ENCODE peak calls at places on chromosomes 1 and 21, in six cellular contexts. M is heart left ventricle, N is HCT116, E is fibroblast of pulmonary artery, P is uterus, H is kidney. Z is an unnamed sample.

GRCh38 chr1:53121319-53122172 is 20.9 kb downstream of the SLC1A7 start:
- DNase-seq in M (peak), N (no peak), E (peak), P (peak), H (no peak), Z (no peak)

GRCh38 chr1:87678221-87678715 is 349.6 kb downstream of the LMO4 start:
- DNase-seq in M (no peak), N (no peak), E (no peak), P (no peak), H (no peak), Z (no peak)

GRCh38 chr21:9753943-9754342 is 767.4 kb upstream of the TPTE start:
- DNase-seq in M (no peak), N (no peak), E (no peak), P (no peak), H (no peak), Z (no peak)

GRCh38 chr21:31874817-31875216 is 2.0 kb downstream of the HUNK start:
- DNase-seq in M (no peak), N (no peak), E (no peak), P (peak), H (peak), Z (no peak)

GRCh38 chr1:111441573-111442192 is 7.4 kb downstream of the WDR77 start:
- DNase-seq in M (peak), N (no peak), E (peak), P (no peak), H (no peak), Z (peak)

GRCh38 chr1:164683235-164683634 is 124.3 kb downstream of the PBX1 start:
- DNase-seq in M (no peak), N (peak), E (no peak), P (no peak), H (no peak), Z (no peak)

GRCh38 chr1:101898137-101898536 is 98.6 kb downstream of the OLFM3 start:
- DNase-seq in M (no peak), N (no peak), E (no peak), P (no peak), H (no peak), Z (no peak)

GRCh38 chr1:66403031-66403731 is 130.8 kb upstream of the SGIP1 start:
- DNase-seq in M (peak), N (no peak), E (no peak), P (no peak), H (no peak), Z (peak)

GRCh38 chr1:208081972-208082371 is 162.2 kb downstream of the PLXNA2 start:
- DNase-seq in M (no peak), N (no peak), E (no peak), P (no peak), H (no peak), Z (peak)

GRCh38 chr1:44547837-44548236 is 126.4 kb downstream of the TMEM53 start:
- DNase-seq in M (no peak), N (no peak), E (no peak), P (no peak), H (no peak), Z (no peak)

GRCh38 chr1:44545961-44546360 is 128.3 kb downstream of the TMEM53 start:
- DNase-seq in M (no peak), N (peak), E (no peak), P (no peak), H (no peak), Z (no peak)

GRCh38 chr1:44547361-44547760 is 126.9 kb downstream of the TMEM53 start:
- DNase-seq in M (no peak), N (no peak), E (no peak), P (no peak), H (no peak), Z (no peak)

GRCh38 chr1:44544960-44545359 is 129.3 kb downstream of the TMEM53 start:
- DNase-seq in M (no peak), N (no peak), E (no peak), P (no peak), H (no peak), Z (no peak)

DNA sequence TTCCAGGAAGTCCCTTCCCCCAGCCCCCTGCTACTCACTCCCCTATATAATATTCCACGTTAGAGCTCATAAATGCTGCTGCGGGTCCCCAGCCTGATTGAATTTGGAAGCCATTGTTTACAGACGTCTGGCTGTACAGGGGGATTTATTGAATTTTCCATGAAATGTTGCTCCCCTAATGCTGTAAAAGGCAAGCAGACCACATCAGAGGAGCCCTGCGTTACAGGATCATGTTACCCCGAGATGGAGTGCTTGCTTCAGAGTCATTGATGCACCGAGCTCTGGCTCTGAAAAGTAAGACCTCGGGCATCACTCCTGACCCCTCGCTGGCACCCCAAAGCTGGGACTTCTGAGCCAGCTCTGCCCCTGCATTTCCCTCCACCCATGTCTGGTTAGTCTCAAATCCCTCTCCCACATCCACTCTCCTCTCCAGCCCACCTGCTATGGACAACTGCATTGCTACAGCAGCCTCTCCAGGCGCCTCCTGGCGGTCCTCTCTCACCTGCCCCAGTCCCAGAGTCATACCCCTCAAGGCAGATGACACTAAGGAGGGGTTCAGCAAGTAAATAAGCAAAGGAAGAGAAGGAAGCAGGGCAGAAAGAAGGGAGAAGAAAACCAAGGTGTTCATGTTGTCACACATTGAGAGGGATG is 127.8 kb downstream of the TMEM53 start:
- DNase-seq in M (no peak), N (no peak), E (no peak), P (no peak), H (no peak), Z (no peak)
- TF ChIP-seq CTCF in M (no peak), N (no peak), E (no peak), P (no peak), H (no peak), Z (peak)

GRCh38 chr1:966135-966602 is at the start of gene PLEKHN1:
- DNase-seq in M (no peak), N (no peak), E (no peak), P (no peak), H (no peak), Z (peak)

GRCh38 chr1:969260-969855 is 3.1 kb downstream of the PLEKHN1 start:
- DNase-seq in M (no peak), N (no peak), E (no peak), P (no peak), H (no peak), Z (no peak)

GRCh38 chr1:965526-966134 is 652 bp upstream of the PLEKHN1 start:
- DNase-seq in M (no peak), N (no peak), E (no peak), P (no peak), H (no peak), Z (no peak)

GRCh38 chr1:966603-967295 is 467 bp downstream of the PLEKHN1 start:
- DNase-seq in M (peak), N (no peak), E (peak), P (peak), H (peak), Z (peak)

GRCh38 chr1:967466-968343 is 1.4 kb downstream of the PLEKHN1 start:
- DNase-seq in M (peak), N (no peak), E (no peak), P (no peak), H (no peak), Z (no peak)
- H3K4me3 ChIP-seq in M (no peak), N (peak), E (no peak), P (no peak), H (no peak), Z (no peak)

DNA sequence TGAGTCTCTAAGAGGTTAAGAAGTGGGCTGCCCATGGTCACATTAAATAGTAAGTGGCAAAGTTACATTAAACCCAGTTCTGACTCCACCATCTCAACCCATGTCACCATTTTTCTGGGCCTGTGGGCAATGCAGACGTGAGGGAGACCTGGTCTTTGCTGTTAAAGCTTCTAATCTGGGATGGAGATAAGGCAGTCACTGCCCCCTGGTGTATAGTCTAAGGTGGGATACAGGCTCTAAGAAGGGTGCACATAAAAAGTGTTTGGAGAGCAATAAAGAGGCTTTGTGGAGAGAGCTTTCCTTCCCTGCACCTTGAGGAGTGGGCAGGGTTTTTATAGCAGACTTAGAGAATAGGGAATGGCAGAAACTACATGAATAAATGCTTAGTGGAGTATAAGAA is 141.3 kb downstream of the ROR1 start:
- DNase-seq in M (no peak), N (no peak), E (peak), P (no peak), H (no peak), Z (no peak)
- TF ChIP-seq CTCF in M (no peak), N (peak), E (peak), P (peak), H (no peak), Z (peak)

DNA sequence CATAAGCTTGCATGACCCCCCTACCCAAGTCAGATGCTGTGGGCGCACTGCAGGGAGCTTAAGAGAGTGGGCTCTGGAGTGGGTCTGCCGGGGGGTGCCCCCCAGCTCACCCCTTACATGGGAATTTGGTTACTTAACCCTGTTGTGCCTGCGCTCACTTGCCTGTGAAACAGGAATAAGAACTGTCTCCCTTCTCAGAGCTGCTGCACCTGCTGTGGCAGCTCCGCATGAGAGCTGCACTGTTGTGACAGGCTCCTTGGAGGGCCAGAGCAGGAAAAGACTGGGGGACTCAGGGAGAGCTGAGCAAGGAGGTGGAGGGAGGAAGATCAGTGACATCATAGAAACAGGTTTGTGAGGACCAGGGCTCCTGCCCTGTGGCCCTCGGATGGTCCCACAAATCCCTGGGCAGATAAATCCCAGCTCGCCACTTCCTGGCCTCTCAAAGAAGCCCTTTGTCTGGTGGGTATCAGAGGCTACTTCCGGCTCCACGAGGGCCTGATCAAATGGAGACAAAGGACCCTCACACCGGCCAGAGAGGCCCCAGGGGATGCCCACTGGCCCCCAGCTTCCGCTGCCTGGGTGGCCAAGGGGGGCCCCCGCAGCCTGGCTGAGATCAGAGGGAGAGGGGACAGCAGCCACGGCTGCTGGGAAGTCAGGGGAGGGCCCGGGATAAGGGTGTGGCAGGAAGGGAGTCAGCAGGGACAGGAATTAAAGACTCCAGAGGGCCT is 28.9 kb upstream of the LAPTM5 start:
- DNase-seq in M (no peak), N (no peak), E (no peak), P (no peak), H (peak), Z (no peak)
- H3K4me3 ChIP-seq in M (no peak), N (no peak), E (no peak), P (no peak), H (no peak), Z (no peak)

GRCh38 chr1:161159087-161159914 is at the start of gene USP21:
- DNase-seq in M (peak), N (peak), E (peak), P (peak), H (peak), Z (peak)

GRCh38 chr1:161160763-161161162 is 1.5 kb downstream of the USP21 start:
- DNase-seq in M (no peak), N (no peak), E (no peak), P (no peak), H (peak), Z (no peak)

GRCh38 chr1:161158316-161159016 is 834 bp upstream of the USP21 start:
- DNase-seq in M (no peak), N (no peak), E (no peak), P (no peak), H (no peak), Z (no peak)

GRCh38 chr1:161159915-161160248 is 582 bp downstream of the USP21 start:
- DNase-seq in M (no peak), N (no peak), E (no peak), P (no peak), H (no peak), Z (no peak)

GRCh38 chr1:161157867-161158266 is 1.4 kb upstream of the USP21 start:
- DNase-seq in M (no peak), N (no peak), E (no peak), P (no peak), H (no peak), Z (no peak)
- TF ChIP-seq CTCF in M (no peak), N (no peak), E (no peak), P (no peak), H (no peak), Z (no peak)

GRCh38 chr1:99265124-99265523 is 832 bp downstream of the PLPPR4 start:
- DNase-seq in M (no peak), N (no peak), E (no peak), P (no peak), H (no peak), Z (no peak)
- H3K4me3 ChIP-seq in M (no peak), N (no peak), E (no peak), P (no peak), H (peak), Z (peak)

GRCh38 chr21:45542242-45542666 is at the start of gene SLC19A1:
- DNase-seq in M (peak), N (no peak), E (peak), P (peak), H (peak), Z (peak)
- TF ChIP-seq CTCF in M (peak), N (no peak), E (no peak), P (peak), H (peak), Z (no peak)

DNA sequence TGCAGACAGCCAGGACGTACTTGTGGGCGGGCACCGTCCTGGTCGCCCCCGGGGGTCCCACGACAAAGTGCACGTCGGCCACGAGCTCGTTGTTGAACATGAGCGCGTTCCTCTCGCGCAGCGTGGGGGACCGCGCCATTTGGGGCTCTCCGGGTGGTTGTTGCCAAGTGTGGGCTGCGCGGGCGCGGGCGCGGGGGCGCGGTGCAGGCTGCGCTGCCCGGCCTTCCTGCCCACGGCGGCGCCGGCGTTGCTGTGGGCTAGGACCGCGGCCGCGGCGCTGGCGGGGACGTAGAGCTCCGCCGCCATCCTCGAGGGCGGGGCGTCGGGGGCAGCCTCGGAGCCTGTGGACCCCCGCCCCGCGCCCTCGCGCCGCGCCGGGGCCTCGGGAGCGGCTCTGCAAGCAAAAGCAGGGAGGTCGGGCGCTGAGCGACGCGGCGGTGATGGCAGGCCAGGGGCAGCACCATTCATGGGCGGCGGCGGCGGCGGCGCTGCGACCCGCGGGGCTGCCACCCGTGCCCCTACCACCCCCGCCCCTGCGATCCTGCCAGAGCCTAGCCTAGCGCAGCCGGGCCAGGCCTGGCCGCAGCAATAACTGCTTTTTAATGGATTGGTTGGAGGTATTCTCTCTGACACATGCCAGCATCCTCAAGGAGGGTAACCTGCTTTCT is 10.4 kb downstream of the CNR2 start:
- DNase-seq in M (no peak), N (no peak), E (no peak), P (no peak), H (no peak), Z (peak)
- H3K4me3 ChIP-seq in M (peak), N (no peak), E (no peak), P (no peak), H (no peak), Z (no peak)

GRCh38 chr1:147080671-147081394 is 91.4 kb downstream of the PRKAB2 start:
- DNase-seq in M (no peak), N (no peak), E (no peak), P (no peak), H (peak), Z (no peak)
- TF ChIP-seq CTCF in M (no peak), N (no peak), E (no peak), P (no peak), H (no peak), Z (no peak)

GRCh38 chr21:41361053-41361785 is 608 bp upstream of the MX2 start:
- DNase-seq in M (no peak), N (no peak), E (no peak), P (no peak), H (peak), Z (no peak)
- H3K4me3 ChIP-seq in M (no peak), N (no peak), E (no peak), P (no peak), H (no peak), Z (peak)

Z was measured in foreskin fibroblast.